ENCODE peak calls at places on chromosome 18, in seven cellular contexts. P is hepatocyte, Q is SK-N-SH, A is HCT116, M is PC-3, N is MM.1S, K is GM23248. O is an unnamed sample.

GRCh38 chr18:49572935-49573334 is 11.1 kb downstream of the LIPG start:
- DNase-seq in M (no peak), Q (no peak), K (no peak), A (no peak), N (no peak), P (no peak), O (peak)

GRCh38 chr18:34194239-34194638 is 30.5 kb downstream of the NOL4 start:
- DNase-seq in M (no peak), A (no peak), P (no peak), Q (no peak), N (no peak), K (no peak), O (no peak)

GRCh38 chr18:72544092-72544886 is at the start of gene CBLN2:
- DNase-seq in K (peak), A (no peak), N (peak), P (peak), Q (peak), M (peak), O (peak)

GRCh38 chr18:68800075-68800474 is 2.2 kb downstream of the CCDC102B start:
- DNase-seq in M (no peak), P (no peak), Q (no peak), A (no peak), K (no peak), N (no peak), O (peak)

GRCh38 chr18:73060666-73061270 is 193.0 kb upstream of the NETO1 start:
- DNase-seq in Q (no peak), K (peak), N (no peak), M (peak), P (no peak), A (no peak), O (no peak)

GRCh38 chr18:54127759-54128378 is 96.6 kb downstream of the MBD2 start:
- DNase-seq in Q (peak), K (peak), A (peak), M (peak), N (peak), P (peak), O (peak)

GRCh38 chr18:49024808-49025361 is 74.1 kb upstream of the SMAD7 start:
- DNase-seq in A (no peak), K (no peak), P (peak), N (no peak), M (no peak), Q (peak), O (no peak)

GRCh38 chr18:35005963-35006577 is 35.1 kb upstream of the MAPRE2 start:
- DNase-seq in M (peak), A (peak), P (peak), N (peak), K (peak), Q (peak), O (peak)

GRCh38 chr18:41144444-41144843 is 810.6 kb upstream of the PIK3C3 start:
- DNase-seq in K (peak), P (no peak), M (no peak), Q (no peak), N (no peak), A (no peak), O (no peak)

GRCh38 chr18:76953186-76953982 is 131.0 kb downstream of the ZNF236 start:
- DNase-seq in P (no peak), Q (peak), N (no peak), K (no peak), A (no peak), M (no peak), O (no peak)

GRCh38 chr18:79439201-79440023 is 43.7 kb downstream of the NFATC1 start:
- DNase-seq in Q (no peak), M (peak), N (no peak), P (peak), A (no peak), K (no peak), O (no peak)
- TF ChIP-seq EZH2phosphoT487 in Q (no peak), M (no peak), N (no peak), P (no peak), A (no peak), K (no peak), O (no peak)

DNA sequence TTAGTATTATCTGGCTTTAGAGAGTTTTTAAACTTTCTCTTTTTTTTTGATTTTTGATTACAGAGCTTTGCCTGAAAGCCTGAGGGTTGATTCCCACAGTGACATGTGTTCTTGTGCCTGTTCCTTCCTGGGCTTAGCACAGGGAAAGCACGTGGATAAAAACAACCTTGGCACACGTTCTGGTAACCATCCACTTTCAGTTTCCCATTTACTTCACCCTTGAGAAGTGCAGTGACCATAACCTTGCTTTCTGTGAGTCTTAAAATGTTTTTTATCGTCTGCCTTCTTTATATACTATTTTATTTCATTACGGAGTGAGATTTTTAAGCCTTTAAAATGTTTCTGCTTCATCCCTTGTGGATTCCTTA is 11.5 kb downstream of the CD226 start:
- DNase-seq in N (no peak), M (no peak), K (no peak), A (no peak), P (no peak), Q (no peak), O (no peak)
- TF ChIP-seq EZH2phosphoT487 in N (no peak), M (no peak), K (no peak), A (no peak), P (no peak), Q (no peak), O (no peak)

GRCh38 chr18:48010264-48010663 is 79.8 kb upstream of the SMAD2 start:
- DNase-seq in Q (no peak), N (no peak), M (no peak), P (no peak), A (no peak), K (no peak), O (no peak)

GRCh38 chr18:48013162-48013561 is 82.7 kb upstream of the SMAD2 start:
- DNase-seq in Q (no peak), P (no peak), M (no peak), K (no peak), A (no peak), N (no peak), O (no peak)

GRCh38 chr18:48007955-48008701 is 77.7 kb upstream of the SMAD2 start:
- DNase-seq in N (peak), K (peak), M (peak), A (no peak), P (peak), Q (peak), O (peak)

GRCh38 chr18:48009116-48009825 is 78.8 kb upstream of the SMAD2 start:
- DNase-seq in P (no peak), M (no peak), Q (no peak), N (no peak), A (no peak), K (no peak), O (no peak)

GRCh38 chr18:48011926-48012469 is 81.5 kb upstream of the SMAD2 start:
- DNase-seq in A (no peak), K (no peak), M (no peak), Q (no peak), P (no peak), N (no peak), O (no peak)
- TF ChIP-seq EZH2phosphoT487 in A (no peak), K (no peak), M (no peak), Q (no peak), P (no peak), N (no peak), O (no peak)

DNA sequence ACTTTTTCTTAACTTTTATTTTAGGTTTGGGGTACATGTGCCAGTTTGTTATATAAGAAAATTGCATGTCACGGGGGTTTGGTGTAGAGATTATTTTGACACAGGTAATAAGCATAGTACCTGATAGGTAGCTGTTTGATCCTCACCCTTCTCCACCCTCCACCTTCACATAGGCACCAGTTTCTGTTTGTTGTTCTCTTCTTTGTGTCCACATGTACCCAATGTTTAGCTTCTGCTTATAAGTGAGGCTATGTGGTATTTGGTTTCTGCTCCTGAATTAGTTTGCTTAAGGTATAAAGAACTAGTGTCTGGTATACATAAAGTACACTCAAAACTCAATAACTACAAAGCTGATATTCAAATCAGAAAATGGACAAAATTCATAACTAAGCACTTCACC is 654.6 kb upstream of the LINC00305 start:
- DNase-seq in A (no peak), Q (no peak), N (no peak), M (no peak), P (no peak), K (no peak), O (no peak)
- TF ChIP-seq EZH2phosphoT487 in A (no peak), Q (no peak), N (no peak), M (no peak), P (no peak), K (no peak), O (no peak)

GRCh38 chr18:13175754-13176210 is 42.8 kb upstream of the LDLRAD4 start:
- DNase-seq in N (no peak), K (no peak), A (no peak), Q (no peak), M (peak), P (peak), O (no peak)
- TF ChIP-seq EZH2phosphoT487 in N (no peak), K (no peak), A (no peak), Q (no peak), M (no peak), P (no peak), O (no peak)

DNA sequence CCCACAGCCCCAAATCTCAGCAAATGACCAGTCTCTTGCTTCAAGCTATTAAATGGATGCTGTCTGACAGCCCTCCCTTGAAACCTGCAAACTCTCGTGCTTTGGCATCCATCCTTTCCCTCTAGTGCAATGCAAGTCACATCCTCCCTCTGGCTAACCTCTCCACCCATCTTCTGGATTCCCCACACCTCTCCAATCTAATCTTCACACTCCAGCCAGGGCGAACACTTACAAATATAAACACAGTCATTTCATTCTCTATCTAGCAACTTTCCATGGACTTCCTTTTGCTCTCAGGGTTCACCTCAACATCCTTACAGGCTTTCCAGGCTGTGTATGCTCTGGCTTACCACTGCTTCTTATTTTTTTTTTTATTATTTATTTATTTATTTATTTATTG is 10.1 kb upstream of the NARS1 start:
- DNase-seq in K (no peak), Q (no peak), A (no peak), N (no peak), P (no peak), M (no peak), O (no peak)
- TF ChIP-seq EZH2phosphoT487 in K (no peak), Q (no peak), A (no peak), N (no peak), P (no peak), M (no peak), O (no peak)

GRCh38 chr18:51255694-51256093 is 58.2 kb upstream of the MEX3C start:
- DNase-seq in A (no peak), K (peak), N (no peak), P (no peak), Q (no peak), M (no peak), O (no peak)
- TF ChIP-seq EZH2phosphoT487 in A (no peak), K (no peak), N (no peak), P (no peak), Q (no peak), M (no peak), O (no peak)

DNA sequence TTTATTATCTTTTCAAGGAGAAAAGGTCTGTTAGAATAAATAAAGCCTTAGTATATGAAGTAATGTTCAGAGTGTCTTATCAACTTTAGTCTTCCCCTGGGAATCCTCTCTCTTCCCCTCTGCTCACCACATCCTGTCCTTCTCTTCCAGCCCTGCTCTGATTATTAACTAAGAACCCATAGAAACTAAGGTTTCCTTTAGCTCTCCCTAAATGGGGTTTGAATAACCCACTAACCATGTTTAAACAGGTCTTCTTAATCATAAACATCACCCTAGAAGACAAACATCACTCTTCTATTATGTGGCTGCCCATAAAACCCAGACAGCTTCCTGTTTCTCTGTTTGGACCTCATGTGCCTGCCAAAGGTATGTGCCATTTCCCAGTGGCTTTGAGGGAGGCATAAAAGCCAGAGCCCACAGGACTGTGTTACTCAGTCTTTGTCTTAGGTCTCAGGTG is 50.1 kb downstream of the SLC14A1 start:
- DNase-seq in Q (no peak), A (no peak), K (peak), M (peak), P (no peak), N (no peak), O (no peak)
- TF ChIP-seq EZH2phosphoT487 in Q (no peak), A (no peak), K (no peak), M (no peak), P (no peak), N (no peak), O (no peak)

O was measured in neural progenitor cell.